ENCODE peak calls at places on chromosome X, in ten cellular contexts. V is effector CD8-positive, alpha-beta T cell; Q is AG04450; C is Peyer's patch; K is choroid plexus epithelial cell; F is Right ventricle myocardium superior; W is progenitor cell of endocrine pancreas; M is substantia nigra; O is NCI-H345; D is stimulated activated effector memory CD8-positive, alpha-beta T cell treated with anti-CD3 and anti-CD28 coated beads, Interleukin-12 subunit alpha, Interleukin-12 subunit beta, amount 100 ng/mL, for 72 hours. P is an unnamed sample.

GRCh38 chrX:46279925-46280313 is 265.3 kb downstream of the ZNF674 start:
- DNase-seq in D (no peak), W (no peak), K (peak), C (no peak), V (no peak), M (no peak), O (no peak), Q (no peak), F (no peak), P (no peak)

GRCh38 chrX:25219480-25219879 is 203.7 kb upstream of the ARX start:
- DNase-seq in O (no peak), C (no peak), Q (no peak), K (no peak), D (no peak), W (no peak), V (no peak), M (no peak), F (no peak), P (no peak)

GRCh38 chrX:134948333-134949241 is 42.2 kb upstream of the SMIM10 start:
- DNase-seq in Q (peak), O (no peak), F (no peak), D (no peak), V (no peak), M (no peak), C (no peak), W (no peak), K (peak), P (no peak)

GRCh38 chrX:11664211-11664888 is 1.4 kb downstream of the ARHGAP6 start:
- DNase-seq in V (no peak), D (no peak), F (peak), O (no peak), Q (no peak), M (no peak), C (peak), K (peak), W (no peak), P (no peak)

GRCh38 chrX:150366951-150367545 is 3.9 kb downstream of the MAMLD1 start:
- DNase-seq in M (no peak), D (no peak), C (no peak), K (peak), W (no peak), V (no peak), Q (no peak), O (no peak), F (no peak), P (no peak)

GRCh38 chrX:32170481-32170880 is 1040.9 kb downstream of the DMD start:
- DNase-seq in F (no peak), C (no peak), K (no peak), Q (no peak), M (no peak), O (no peak), D (no peak), V (no peak), W (no peak), P (no peak)

GRCh38 chrX:130110379-130111219 is at the start of gene ELF4:
- DNase-seq in K (peak), F (peak), D (peak), O (peak), W (no peak), Q (no peak), V (peak), M (no peak), C (peak), P (no peak)

GRCh38 chrX:85685843-85686242 is 306.4 kb upstream of the POF1B start:
- DNase-seq in O (no peak), F (no peak), C (no peak), K (no peak), V (no peak), M (no peak), W (no peak), D (no peak), Q (no peak), P (no peak)

GRCh38 chrX:19840899-19841648 is 46.3 kb downstream of the SH3KBP1 start:
- DNase-seq in D (no peak), M (no peak), W (no peak), K (no peak), F (no peak), Q (no peak), O (no peak), C (peak), V (no peak), P (no peak)

GRCh38 chrX:94871640-94872039 is 1197.6 kb downstream of the FAM133A start:
- DNase-seq in V (no peak), Q (no peak), F (no peak), O (no peak), K (no peak), W (no peak), D (no peak), M (no peak), C (no peak), P (no peak)

GRCh38 chrX:7132335-7133035 is 15.0 kb upstream of the STS start:
- DNase-seq in C (peak), F (peak), W (peak), O (no peak), K (peak), M (no peak), V (no peak), Q (no peak), D (no peak), P (no peak)

GRCh38 chrX:68846536-68846935 is 17.7 kb downstream of the EFNB1 start:
- DNase-seq in D (no peak), Q (no peak), F (no peak), W (no peak), C (no peak), V (no peak), K (peak), M (no peak), O (no peak), P (no peak)

GRCh38 chrX:41518127-41518840 is 71.1 kb downstream of the NYX start:
- DNase-seq in D (no peak), Q (no peak), F (no peak), C (no peak), V (no peak), K (no peak), M (no peak), W (no peak), O (no peak), P (no peak)

GRCh38 chrX:119735467-119735866 is 22.9 kb upstream of the SOWAHD start:
- DNase-seq in C (no peak), O (no peak), K (no peak), V (no peak), F (no peak), W (no peak), M (no peak), D (no peak), Q (no peak), P (no peak)

P was measured in caudate nucleus.